ENCODE peak calls at places on chromosomes 11 and 22, in six cellular contexts. G is SK-N-SH, H is HCT116, A is GM23248, R is MM.1S, U is PC-3. Q is an unnamed sample. For H3K4me1, the result is how much of the 10 kb centered on the place peaks cover.

GRCh38 chr11:105697291-105697690 is 87.4 kb downstream of the GRIA4 start:
- DNase-seq in G (no peak), H (no peak), A (no peak), R (peak), U (no peak), Q (no peak)

GRCh38 chr11:638616-639323 is 1.7 kb downstream of the DRD4 start:
- DNase-seq in G (peak), H (no peak), A (peak), R (no peak), U (no peak), Q (peak)

GRCh38 chr11:12019867-12020416 is 11.5 kb upstream of the DKK3 start:
- DNase-seq in G (no peak), H (no peak), A (no peak), R (no peak), U (no peak), Q (no peak)

GRCh38 chr11:78030429-78031325 is 7.6 kb upstream of the KCTD14 start:
- DNase-seq in G (peak), H (no peak), A (peak), R (no peak), U (peak), Q (peak)

GRCh38 chr11:74282863-74283484 is 28.5 kb downstream of the P4HA3 start:
- DNase-seq in G (no peak), H (no peak), A (peak), R (no peak), U (no peak), Q (peak)

GRCh38 chr22:48351376-48352085 is 1476.1 kb downstream of the BRD1 start:
- DNase-seq in G (no peak), H (no peak), A (no peak), R (no peak), U (no peak), Q (no peak)

GRCh38 chr11:113730887-113731726 is 25.0 kb upstream of the TMPRSS5 start:
- DNase-seq in G (peak), H (peak), A (peak), R (no peak), U (peak), Q (peak)

GRCh38 chr11:65065898-65066297 is 7.5 kb upstream of the NAALADL1 start:
- DNase-seq in G (peak), H (no peak), A (no peak), R (no peak), U (no peak), Q (no peak)

GRCh38 chr22:26942301-26942927 is 285.0 kb downstream of the MIAT start:
- DNase-seq in G (peak), H (no peak), A (no peak), R (no peak), U (no peak), Q (peak)

GRCh38 chr11:11975201-11976092 is 33.0 kb downstream of the DKK3 start:
- DNase-seq in G (no peak), H (no peak), A (no peak), R (no peak), U (peak), Q (no peak)

GRCh38 chr22:20137671-20138416 is 6.2 kb downstream of the ZDHHC8 start:
- DNase-seq in G (no peak), H (no peak), A (no peak), R (no peak), U (no peak), Q (no peak)

GRCh38 chr11:117823941-117824420 is 563 bp downstream of the FXYD2 start:
- DNase-seq in G (no peak), H (no peak), A (no peak), R (no peak), U (no peak), Q (no peak)
- H3K9ac ChIP-seq in G (no peak), H (no peak), A (no peak), R (no peak), U (no peak), Q (no peak)

GRCh38 chr11:82930734-82931133 is 29.2 kb downstream of the DDIAS start:
- DNase-seq in G (no peak), H (no peak), A (no peak), R (no peak), U (no peak), Q (no peak)
- TF ChIP-seq EZH2phosphoT487 in G (no peak), H (no peak), A (no peak), R (no peak), U (no peak), Q (no peak)

GRCh38 chr11:20670932-20671403 is 1.6 kb downstream of the NELL1 start:
- DNase-seq in G (no peak), H (no peak), A (no peak), R (no peak), U (no peak), Q (peak)
- H3K4me1 ChIP-seq in G (under half), H (under half), A (under half), R (under half), U (under half), Q (under half)

GRCh38 chr22:37485714-37486223 is 415 bp downstream of the MFNG start:
- DNase-seq in G (no peak), H (no peak), A (no peak), R (peak), U (no peak), Q (no peak)
- H3K9ac ChIP-seq in G (no peak), H (no peak), A (no peak), R (peak), U (no peak), Q (no peak)

GRCh38 chr11:33242575-33242974 is 14.6 kb upstream of the HIPK3 start:
- DNase-seq in G (no peak), H (no peak), A (no peak), R (no peak), U (no peak), Q (no peak)

DNA sequence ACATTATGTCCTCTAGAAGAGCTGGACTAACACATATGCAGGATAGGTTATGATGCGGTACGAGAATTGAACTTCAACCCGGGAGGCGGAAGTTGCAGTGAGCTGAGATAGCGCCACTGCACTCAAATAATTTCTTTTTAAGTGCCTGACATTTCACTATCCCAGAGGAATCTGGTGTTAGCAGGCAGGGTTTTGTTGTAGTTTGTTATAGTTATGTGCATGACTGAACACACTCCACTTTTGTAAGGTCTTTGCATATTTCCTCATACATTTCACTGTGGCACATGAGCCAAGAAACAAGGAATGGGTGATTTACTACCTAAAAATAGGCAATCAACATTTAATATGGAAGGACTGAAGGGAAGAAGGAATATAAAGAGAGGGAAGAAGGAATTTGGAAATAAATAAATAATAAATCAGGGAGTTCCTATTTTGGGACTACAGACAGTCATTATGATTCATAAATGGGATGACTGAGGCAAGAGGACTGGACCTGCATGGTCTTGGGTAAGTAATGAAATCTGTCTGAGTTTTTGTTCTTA is 8.7 kb upstream of the HIPK3 start:
- DNase-seq in G (no peak), H (no peak), A (peak), R (no peak), U (no peak), Q (no peak)
- TF ChIP-seq EZH2phosphoT487 in G (no peak), H (no peak), A (no peak), R (no peak), U (no peak), Q (no peak)

DNA sequence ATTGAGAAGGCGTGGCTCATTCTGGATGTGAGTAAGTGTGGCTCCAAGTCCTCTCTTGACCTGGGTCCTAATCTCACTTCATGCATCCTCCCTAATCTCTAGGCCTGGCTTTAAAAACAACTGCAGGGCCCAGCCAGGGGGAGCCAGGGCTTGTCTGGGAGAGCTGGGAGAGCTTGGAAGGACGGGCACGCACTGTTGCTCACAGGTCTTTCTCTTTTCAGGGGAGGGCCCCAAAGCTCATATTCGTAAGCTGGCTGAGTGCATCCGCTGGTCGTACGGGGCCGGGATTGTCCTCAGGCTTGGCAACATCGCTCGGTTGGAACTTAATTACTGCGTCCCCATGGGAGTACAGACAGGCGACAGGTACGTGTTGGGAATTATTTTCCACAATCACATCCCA is 34.1 kb upstream of the PARVB start:
- DNase-seq in G (no peak), H (no peak), A (no peak), R (no peak), U (no peak), Q (no peak)
- H3K4me1 ChIP-seq in G (under half), H (under half), A (under half), R (under half), U (under half), Q (under half)

GRCh38 chr11:33936057-33936456 is 44.2 kb upstream of the LMO2 start:
- DNase-seq in G (no peak), H (no peak), A (no peak), R (no peak), U (no peak), Q (no peak)
- H3K9ac ChIP-seq in G (no peak), H (no peak), A (no peak), R (no peak), U (no peak), Q (no peak)

Q was measured in neural progenitor cell.